ENCODE peak calls at places on chromosomes 12 and 14, in five cellular contexts. F is fibroblast of lung, T is IMR-90, U is left lung, G is HCT116. B is an unnamed sample.

GRCh38 chr12:104163631-104164030 is 25.6 kb upstream of the NFYB start:
- DNase-seq in F (no peak), T (no peak), U (no peak), G (no peak), B (peak; percentile 10)

GRCh38 chr14:55107766-55108554 is 21.1 kb upstream of the LGALS3 start:
- DNase-seq in F (peak; percentile 98), T (peak; percentile 98), U (peak; percentile 94), G (peak; percentile 91), B (peak; percentile 92)

GRCh38 chr14:23670489-23670888 is 34.3 kb downstream of the DHRS2 start:
- DNase-seq in F (no peak), T (no peak), U (no peak), G (no peak), B (peak; percentile 15)

GRCh38 chr14:75562048-75562447 is 16.4 kb upstream of the FLVCR2 start:
- DNase-seq in F (no peak), T (no peak), U (no peak), G (no peak), B (peak; percentile 33)

GRCh38 chr14:70988452-70988851 is 81.2 kb downstream of the PCNX1 start:
- DNase-seq in F (no peak), T (no peak), U (no peak), G (no peak), B (no peak)

GRCh38 chr12:15620726-15621125 is 168.5 kb downstream of the EPS8 start:
- DNase-seq in F (no peak), T (no peak), U (no peak), G (no peak), B (no peak)

GRCh38 chr14:100297320-100298300 is 8.6 kb downstream of the SLC25A29 start:
- DNase-seq in F (peak; percentile 85), T (peak; percentile 88), U (peak; percentile 82), G (no peak), B (no peak)

GRCh38 chr12:121822393-121823100 is 18.7 kb downstream of the SETD1B start:
- DNase-seq in F (no peak), T (no peak), U (no peak), G (no peak), B (no peak)

GRCh38 chr14:105999361-106000028 is 473.1 kb downstream of the TMEM121 start:
- DNase-seq in F (no peak), T (no peak), U (peak; percentile 76), G (peak; percentile 24), B (no peak)

GRCh38 chr12:6452908-6453630 is 1.2 kb downstream of the TAPBPL start:
- DNase-seq in F (no peak), T (no peak), U (no peak), G (no peak), B (peak; percentile 14)

GRCh38 chr14:100640481-100641273 is 53.5 kb upstream of the BEGAIN start:
- DNase-seq in F (no peak), T (peak; percentile 28), U (no peak), G (no peak), B (no peak)

GRCh38 chr14:22555573-22556011 is 33.4 kb downstream of the DAD1 start:
- DNase-seq in F (no peak), T (peak; percentile 52), U (no peak), G (no peak), B (peak; percentile 63)

GRCh38 chr12:256958-257357 is 5.7 kb downstream of the SLC6A13 start:
- DNase-seq in F (no peak), T (no peak), U (no peak), G (no peak), B (no peak)

GRCh38 chr12:113482334-113482733 is 10.7 kb upstream of the LHX5 start:
- DNase-seq in F (no peak), T (no peak), U (no peak), G (no peak), B (no peak)

GRCh38 chr12:32400114-32400672 is 835 bp downstream of the FGD4 start:
- DNase-seq in F (no peak), T (no peak), U (no peak), G (peak; percentile 7), B (peak; percentile 70)

GRCh38 chr12:32399373-32400113 is at the start of gene FGD4:
- DNase-seq in F (peak; percentile 75), T (peak; percentile 56), U (peak; percentile 95), G (peak; percentile 72), B (peak; percentile 96)

GRCh38 chr12:32402170-32402569 is 2.8 kb downstream of the FGD4 start:
- DNase-seq in F (no peak), T (no peak), U (no peak), G (no peak), B (no peak)

GRCh38 chr12:32399045-32399372 is 349 bp upstream of the FGD4 start:
- DNase-seq in F (no peak), T (no peak), U (no peak), G (no peak), B (no peak)

DNA sequence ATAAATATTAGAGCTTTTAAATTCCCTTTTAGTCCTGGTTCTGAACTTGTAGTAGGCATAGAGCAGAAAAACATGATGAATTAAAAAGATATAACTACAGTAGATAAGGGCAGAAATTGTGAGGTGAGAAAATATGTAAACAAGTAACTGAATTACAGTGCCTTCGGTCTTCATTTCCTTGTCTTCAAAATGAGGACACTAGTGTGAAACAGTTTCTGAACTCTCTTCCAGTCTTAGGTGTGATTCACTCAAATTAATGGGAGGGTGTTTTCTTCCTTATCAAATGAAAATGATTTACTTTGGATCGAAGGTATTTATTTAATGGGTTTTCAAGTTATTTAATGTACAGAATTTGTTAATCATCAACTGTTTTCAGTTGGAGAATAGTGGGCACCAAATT is 1.5 kb downstream of the FGD4 start:
- DNase-seq in F (no peak), T (no peak), U (no peak), G (no peak), B (peak; percentile 23)
- H3K4me3 ChIP-seq in F (no peak overlapping the region), T (no peak overlapping the region), U (peak overlapping the region; percentile 64), G (peak overlapping the region; percentile 66), B (peak overlapping the region; percentile 91)

GRCh38 chr14:53003776-53004175 is 52.9 kb upstream of the FERMT2 start:
- DNase-seq in F (no peak), T (no peak), U (no peak), G (no peak), B (no peak)
- H3K4me3 ChIP-seq in F (no peak overlapping the region), T (no peak overlapping the region), U (no peak overlapping the region), G (no peak overlapping the region), B (no peak overlapping the region)

DNA sequence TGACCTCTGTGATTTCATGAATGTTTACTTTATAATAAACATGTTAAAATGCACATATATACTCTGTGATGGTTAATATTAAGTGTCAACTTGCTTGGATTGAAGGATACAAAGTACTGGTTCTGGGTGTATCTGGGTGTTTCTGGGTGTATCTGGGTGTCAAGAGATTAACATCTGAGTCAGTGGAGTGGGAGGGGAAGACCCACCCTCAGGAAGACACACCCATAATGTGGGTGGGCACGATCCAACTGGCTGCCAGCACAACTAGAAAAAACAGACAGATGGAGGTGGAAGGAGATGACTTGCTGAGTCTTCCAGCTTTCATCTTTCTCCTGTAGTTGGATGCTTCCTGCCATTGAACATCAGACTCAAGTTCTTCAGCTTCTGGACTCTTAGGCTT is 11.9 kb downstream of the NUP37 start:
- DNase-seq in F (no peak), T (no peak), U (no peak), G (no peak), B (peak; percentile 69)
- H3K4me3 ChIP-seq in F (no peak overlapping the region), T (no peak overlapping the region), U (no peak overlapping the region), G (no peak overlapping the region), B (peak overlapping the region; percentile 9)

GRCh38 chr12:1795785-1796514 is 24.4 kb upstream of the LRTM2 start:
- DNase-seq in F (peak; percentile 88), T (peak; percentile 81), U (peak; percentile 100), G (peak; percentile 73), B (peak; percentile 91)

GRCh38 chr12:1797991-1798733 is 22.2 kb upstream of the LRTM2 start:
- DNase-seq in F (no peak), T (no peak), U (peak; percentile 78), G (no peak), B (no peak)

GRCh38 chr12:1796515-1797010 is 23.8 kb upstream of the LRTM2 start:
- DNase-seq in F (no peak), T (no peak), U (peak; percentile 88), G (no peak), B (peak; percentile 21)

GRCh38 chr12:1798734-1799067 is 21.7 kb upstream of the LRTM2 start:
- DNase-seq in F (no peak), T (no peak), U (peak; percentile 68), G (no peak), B (no peak)

GRCh38 chr12:1797011-1797901 is 23.1 kb upstream of the LRTM2 start:
- DNase-seq in F (no peak), T (no peak), U (peak; percentile 95), G (no peak), B (no peak)
- H3K4me3 ChIP-seq in F (peak overlapping the region; percentile 61), T (no peak overlapping the region), U (peak overlapping the region; percentile 68), G (peak overlapping the region; percentile 81), B (peak overlapping the region; percentile 52)

GRCh38 chr12:100698518-100698917 is 96.1 kb upstream of the ANO4 start:
- DNase-seq in F (no peak), T (no peak), U (no peak), G (no peak), B (peak; percentile 63)
- H3K4me3 ChIP-seq in F (no peak overlapping the region), T (no peak overlapping the region), U (no peak overlapping the region), G (no peak overlapping the region), B (no peak overlapping the region)

GRCh38 chr14:50092006-50092555 is 24.3 kb downstream of the VCPKMT start:
- DNase-seq in F (no peak), T (no peak), U (no peak), G (no peak), B (no peak)

GRCh38 chr14:50089213-50089612 is 27.2 kb downstream of the VCPKMT start:
- DNase-seq in F (no peak), T (no peak), U (no peak), G (no peak), B (no peak)

GRCh38 chr14:50088731-50089130 is 27.6 kb downstream of the VCPKMT start:
- DNase-seq in F (no peak), T (no peak), U (no peak), G (no peak), B (no peak)

GRCh38 chr14:50093496-50093895 is 22.9 kb downstream of the VCPKMT start:
- DNase-seq in F (no peak), T (no peak), U (no peak), G (no peak), B (no peak)

GRCh38 chr14:50091240-50091914 is 25.0 kb downstream of the VCPKMT start:
- DNase-seq in F (no peak), T (no peak), U (no peak), G (no peak), B (no peak)
- H3K4me3 ChIP-seq in F (no peak overlapping the region), T (no peak overlapping the region), U (no peak overlapping the region), G (no peak overlapping the region), B (no peak overlapping the region)

B was measured in epithelial cell of esophagus.